ENCODE peak calls at places on chromosomes 11 and 22, in ten cellular contexts. One of them, this sample, is unnamed. For H3K9me3, the result is how much of the 10 kb centered on the place peaks cover.

GRCh38 chr11:100338144-100338840 is 348.8 kb upstream of the ARHGAP42 start:
- DNase-seq in endodermal cell: no peak
- DNase-seq in adrenal gland: no peak
- DNase-seq in IMR-90: no peak
- DNase-seq in cardiac muscle cell: no peak
- DNase-seq in pancreas: no peak
- DNase-seq in Caco-2: no peak
- DNase-seq in HCT116: no peak
- DNase-seq in thoracic aorta: no peak
- DNase-seq in upper lobe of right lung: no peak
- DNase-seq in this sample: no peak

GRCh38 chr22:45507798-45508197 is 5.1 kb downstream of the FBLN1 start:
- DNase-seq in endodermal cell: no peak
- DNase-seq in adrenal gland: no peak
- DNase-seq in IMR-90: no peak
- DNase-seq in cardiac muscle cell: no peak
- DNase-seq in pancreas: no peak
- DNase-seq in Caco-2: no peak
- DNase-seq in HCT116: no peak
- DNase-seq in thoracic aorta: no peak
- DNase-seq in upper lobe of right lung: no peak
- DNase-seq in this sample: no peak

GRCh38 chr11:35344990-35345655 is 74.2 kb downstream of the SLC1A2 start:
- DNase-seq in endodermal cell: no peak
- DNase-seq in adrenal gland: peak
- DNase-seq in IMR-90: no peak
- DNase-seq in cardiac muscle cell: no peak
- DNase-seq in pancreas: no peak
- DNase-seq in Caco-2: no peak
- DNase-seq in HCT116: no peak
- DNase-seq in thoracic aorta: no peak
- DNase-seq in upper lobe of right lung: peak
- DNase-seq in this sample: no peak

GRCh38 chr11:63841554-63841953 is 2.6 kb downstream of the MARK2 start:
- DNase-seq in endodermal cell: peak
- DNase-seq in adrenal gland: no peak
- DNase-seq in IMR-90: peak
- DNase-seq in cardiac muscle cell: no peak
- DNase-seq in pancreas: no peak
- DNase-seq in Caco-2: no peak
- DNase-seq in HCT116: no peak
- DNase-seq in thoracic aorta: no peak
- DNase-seq in upper lobe of right lung: peak
- DNase-seq in this sample: no peak

GRCh38 chr11:12777208-12777874 is 103.1 kb downstream of the TEAD1 start:
- DNase-seq in endodermal cell: no peak
- DNase-seq in adrenal gland: no peak
- DNase-seq in IMR-90: peak
- DNase-seq in cardiac muscle cell: no peak
- DNase-seq in pancreas: no peak
- DNase-seq in Caco-2: no peak
- DNase-seq in HCT116: no peak
- DNase-seq in thoracic aorta: no peak
- DNase-seq in upper lobe of right lung: no peak
- DNase-seq in this sample: no peak

GRCh38 chr11:36425593-36426206 is 84.4 kb downstream of the TRAF6 start:
- DNase-seq in endodermal cell: no peak
- DNase-seq in adrenal gland: no peak
- DNase-seq in IMR-90: peak
- DNase-seq in cardiac muscle cell: no peak
- DNase-seq in pancreas: no peak
- DNase-seq in Caco-2: no peak
- DNase-seq in HCT116: no peak
- DNase-seq in thoracic aorta: no peak
- DNase-seq in upper lobe of right lung: no peak
- DNase-seq in this sample: no peak

GRCh38 chr11:75383246-75383645 is 16.1 kb upstream of the RPS3 start:
- DNase-seq in endodermal cell: peak
- DNase-seq in adrenal gland: no peak
- DNase-seq in IMR-90: no peak
- DNase-seq in cardiac muscle cell: no peak
- DNase-seq in pancreas: no peak
- DNase-seq in Caco-2: peak
- DNase-seq in HCT116: no peak
- DNase-seq in thoracic aorta: no peak
- DNase-seq in upper lobe of right lung: peak
- DNase-seq in this sample: no peak

GRCh38 chr11:19565639-19566038 is 147.0 kb upstream of the NAV2 start:
- DNase-seq in endodermal cell: no peak
- DNase-seq in adrenal gland: no peak
- DNase-seq in IMR-90: no peak
- DNase-seq in cardiac muscle cell: no peak
- DNase-seq in pancreas: no peak
- DNase-seq in Caco-2: no peak
- DNase-seq in HCT116: no peak
- DNase-seq in thoracic aorta: no peak
- DNase-seq in upper lobe of right lung: no peak
- DNase-seq in this sample: no peak

GRCh38 chr11:47248664-47249377 is at the start of gene ACP2:
- DNase-seq in endodermal cell: peak
- DNase-seq in adrenal gland: peak
- DNase-seq in IMR-90: peak
- DNase-seq in cardiac muscle cell: peak
- DNase-seq in pancreas: peak
- DNase-seq in Caco-2: peak
- DNase-seq in HCT116: peak
- DNase-seq in thoracic aorta: peak
- DNase-seq in upper lobe of right lung: peak
- DNase-seq in this sample: peak

GRCh38 chr11:128701086-128701485 is 7.2 kb downstream of the FLI1 start:
- DNase-seq in endodermal cell: peak
- DNase-seq in adrenal gland: no peak
- DNase-seq in IMR-90: peak
- DNase-seq in cardiac muscle cell: no peak
- DNase-seq in pancreas: no peak
- DNase-seq in Caco-2: no peak
- DNase-seq in HCT116: no peak
- DNase-seq in thoracic aorta: no peak
- DNase-seq in upper lobe of right lung: no peak
- DNase-seq in this sample: no peak

GRCh38 chr11:123292647-123293046 is 97.6 kb upstream of the CLMP start:
- DNase-seq in endodermal cell: no peak
- DNase-seq in adrenal gland: no peak
- DNase-seq in IMR-90: no peak
- DNase-seq in cardiac muscle cell: no peak
- DNase-seq in pancreas: no peak
- DNase-seq in Caco-2: no peak
- DNase-seq in HCT116: no peak
- DNase-seq in thoracic aorta: no peak
- DNase-seq in upper lobe of right lung: no peak
- DNase-seq in this sample: no peak

GRCh38 chr11:116112031-116112935 is 608.1 kb upstream of the CADM1 start:
- DNase-seq in endodermal cell: peak
- DNase-seq in adrenal gland: no peak
- DNase-seq in IMR-90: no peak
- DNase-seq in cardiac muscle cell: no peak
- DNase-seq in pancreas: no peak
- DNase-seq in Caco-2: no peak
- DNase-seq in HCT116: no peak
- DNase-seq in thoracic aorta: no peak
- DNase-seq in upper lobe of right lung: no peak
- DNase-seq in this sample: no peak

GRCh38 chr11:121067912-121068652 is 33.0 kb upstream of the TECTA start:
- DNase-seq in endodermal cell: no peak
- DNase-seq in adrenal gland: no peak
- DNase-seq in IMR-90: no peak
- DNase-seq in cardiac muscle cell: no peak
- DNase-seq in pancreas: no peak
- DNase-seq in Caco-2: no peak
- DNase-seq in HCT116: no peak
- DNase-seq in thoracic aorta: no peak
- DNase-seq in upper lobe of right lung: no peak
- DNase-seq in this sample: no peak

GRCh38 chr11:21144556-21144955 is 475.2 kb downstream of the NELL1 start:
- DNase-seq in endodermal cell: no peak
- DNase-seq in adrenal gland: no peak
- DNase-seq in IMR-90: no peak
- DNase-seq in cardiac muscle cell: peak
- DNase-seq in pancreas: no peak
- DNase-seq in Caco-2: no peak
- DNase-seq in HCT116: no peak
- DNase-seq in thoracic aorta: no peak
- DNase-seq in upper lobe of right lung: no peak
- DNase-seq in this sample: no peak

GRCh38 chr11:69510471-69511357 is 29.3 kb downstream of the LINC01488 start:
- DNase-seq in endodermal cell: peak
- DNase-seq in adrenal gland: no peak
- DNase-seq in IMR-90: peak
- DNase-seq in cardiac muscle cell: no peak
- DNase-seq in pancreas: peak
- DNase-seq in Caco-2: peak
- DNase-seq in HCT116: no peak
- DNase-seq in thoracic aorta: no peak
- DNase-seq in upper lobe of right lung: peak
- DNase-seq in this sample: peak

GRCh38 chr11:39817248-39817647 is 1642.2 kb downstream of the LRRC4C start:
- DNase-seq in endodermal cell: no peak
- DNase-seq in adrenal gland: no peak
- DNase-seq in IMR-90: no peak
- DNase-seq in cardiac muscle cell: no peak
- DNase-seq in pancreas: no peak
- DNase-seq in Caco-2: no peak
- DNase-seq in HCT116: no peak
- DNase-seq in thoracic aorta: no peak
- DNase-seq in upper lobe of right lung: no peak
- DNase-seq in this sample: no peak
- H3K9me3 ChIP-seq in endodermal cell: under half
- H3K9me3 ChIP-seq in adrenal gland: under half
- H3K9me3 ChIP-seq in IMR-90: under half
- H3K9me3 ChIP-seq in cardiac muscle cell: under half
- H3K9me3 ChIP-seq in pancreas: under half
- H3K9me3 ChIP-seq in Caco-2: under half
- H3K9me3 ChIP-seq in HCT116: under half
- H3K9me3 ChIP-seq in thoracic aorta: under half
- H3K9me3 ChIP-seq in upper lobe of right lung: under half
- H3K9me3 ChIP-seq in this sample: under half

DNA sequence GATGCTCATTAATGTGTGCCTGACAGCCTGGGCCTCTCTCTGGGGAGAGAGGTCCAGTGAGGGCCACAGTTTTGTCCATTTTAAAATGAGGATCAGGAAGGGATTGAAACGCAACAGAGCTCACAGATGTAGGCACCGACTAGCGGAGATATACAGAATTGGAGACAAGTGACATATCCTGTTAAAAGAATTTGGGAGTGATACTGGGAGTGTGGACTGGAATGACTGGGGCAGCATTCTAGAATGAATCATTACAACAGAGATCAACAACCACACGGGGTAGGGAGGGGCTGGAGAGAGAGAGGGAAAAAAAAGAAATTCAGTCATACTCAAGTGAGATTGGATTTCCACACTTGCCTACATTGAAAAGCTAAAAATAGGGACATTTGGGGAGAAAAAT is 2.5 kb upstream of the NCAM1 start:
- DNase-seq in endodermal cell: no peak
- DNase-seq in adrenal gland: no peak
- DNase-seq in IMR-90: no peak
- DNase-seq in cardiac muscle cell: no peak
- DNase-seq in pancreas: no peak
- DNase-seq in Caco-2: no peak
- DNase-seq in HCT116: no peak
- DNase-seq in thoracic aorta: no peak
- DNase-seq in upper lobe of right lung: no peak
- DNase-seq in this sample: no peak
- TF ChIP-seq CTCF in endodermal cell: peak
- TF ChIP-seq CTCF in adrenal gland: peak
- TF ChIP-seq CTCF in IMR-90: no peak
- TF ChIP-seq CTCF in cardiac muscle cell: peak
- TF ChIP-seq CTCF in pancreas: no peak
- TF ChIP-seq CTCF in Caco-2: peak
- TF ChIP-seq CTCF in HCT116: no peak
- TF ChIP-seq CTCF in thoracic aorta: no peak
- TF ChIP-seq CTCF in upper lobe of right lung: no peak
- TF ChIP-seq CTCF in this sample: no peak

DNA sequence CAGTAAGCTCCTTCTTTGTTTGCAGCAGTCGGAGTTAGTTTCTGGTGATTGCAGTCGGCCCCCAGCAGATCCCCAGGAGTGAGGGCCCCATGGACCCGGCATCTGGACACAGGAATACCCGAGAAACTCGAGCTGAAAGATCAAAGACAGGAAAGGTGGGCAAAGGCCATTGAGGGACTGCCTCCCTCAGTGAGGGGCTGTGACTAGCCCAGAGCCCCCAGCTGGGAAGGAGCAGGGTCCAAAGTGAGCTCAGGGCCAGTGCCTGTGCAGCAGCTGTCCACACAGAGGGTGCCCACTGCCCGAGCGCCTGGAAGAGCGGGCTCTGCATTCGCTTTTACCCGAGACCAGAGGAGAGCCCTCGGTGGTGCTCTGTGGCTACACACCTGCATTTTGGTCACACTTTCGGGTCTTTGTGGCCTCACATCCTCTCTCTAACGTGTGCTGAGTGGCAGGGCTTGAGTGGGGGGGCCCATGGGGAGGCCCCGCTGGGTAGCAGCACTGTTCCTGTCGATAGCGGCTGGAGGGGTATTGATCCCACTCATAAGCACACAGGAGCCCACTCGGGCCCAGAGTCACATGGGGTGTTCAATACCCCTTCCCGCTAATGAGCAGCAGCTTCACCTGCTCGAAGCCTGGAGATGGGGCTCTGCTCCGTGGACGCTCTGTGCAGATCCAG is 532.9 kb downstream of the TBC1D22A start:
- DNase-seq in endodermal cell: peak
- DNase-seq in adrenal gland: no peak
- DNase-seq in IMR-90: no peak
- DNase-seq in cardiac muscle cell: no peak
- DNase-seq in pancreas: no peak
- DNase-seq in Caco-2: no peak
- DNase-seq in HCT116: no peak
- DNase-seq in thoracic aorta: no peak
- DNase-seq in upper lobe of right lung: no peak
- DNase-seq in this sample: no peak
- H3K9me3 ChIP-seq in endodermal cell: half or more
- H3K9me3 ChIP-seq in adrenal gland: under half
- H3K9me3 ChIP-seq in IMR-90: under half
- H3K9me3 ChIP-seq in cardiac muscle cell: under half
- H3K9me3 ChIP-seq in pancreas: under half
- H3K9me3 ChIP-seq in Caco-2: under half
- H3K9me3 ChIP-seq in HCT116: under half
- H3K9me3 ChIP-seq in thoracic aorta: under half
- H3K9me3 ChIP-seq in upper lobe of right lung: under half
- H3K9me3 ChIP-seq in this sample: under half

DNA sequence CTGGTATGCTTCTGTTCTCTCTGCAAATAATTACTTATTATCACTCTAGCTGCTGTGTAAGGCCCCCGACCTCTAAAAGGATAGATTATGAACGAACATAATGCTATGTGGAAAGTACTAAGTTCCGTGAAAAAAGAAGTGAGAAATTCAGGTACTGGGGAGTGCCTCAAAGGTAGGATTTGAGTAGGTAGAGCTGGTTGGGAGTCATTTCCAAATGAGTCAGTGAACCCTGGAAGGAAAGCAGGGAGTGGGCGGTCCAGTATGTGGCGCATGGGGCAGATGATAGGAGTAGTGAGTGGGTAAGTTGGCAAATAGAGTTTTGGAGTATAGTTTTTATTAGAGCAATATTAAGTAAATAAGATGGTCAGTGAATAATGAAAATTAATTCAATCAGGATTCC is 2.4 kb downstream of the ZC3H12C start:
- DNase-seq in endodermal cell: no peak
- DNase-seq in adrenal gland: peak
- DNase-seq in IMR-90: no peak
- DNase-seq in cardiac muscle cell: no peak
- DNase-seq in pancreas: no peak
- DNase-seq in Caco-2: no peak
- DNase-seq in HCT116: peak
- DNase-seq in thoracic aorta: no peak
- DNase-seq in upper lobe of right lung: no peak
- DNase-seq in this sample: peak
- TF ChIP-seq CTCF in endodermal cell: no peak
- TF ChIP-seq CTCF in adrenal gland: no peak
- TF ChIP-seq CTCF in IMR-90: no peak
- TF ChIP-seq CTCF in cardiac muscle cell: no peak
- TF ChIP-seq CTCF in pancreas: no peak
- TF ChIP-seq CTCF in Caco-2: no peak
- TF ChIP-seq CTCF in HCT116: no peak
- TF ChIP-seq CTCF in thoracic aorta: no peak
- TF ChIP-seq CTCF in upper lobe of right lung: no peak
- TF ChIP-seq CTCF in this sample: no peak